ENCODE peak calls at places on chromosomes 1 and 21, in five cellular contexts. One of them, this sample, is unnamed.

GRCh38 chr1:240098534-240098933 is 6.9 kb downstream of the FMN2 start:
- DNase-seq in lung: no peak
- DNase-seq in body of pancreas: no peak
- DNase-seq in heart left ventricle: no peak
- DNase-seq in mammary epithelial cell: no peak
- DNase-seq in this sample: no peak

GRCh38 chr21:37575536-37576083 is 209.0 kb downstream of the DYRK1A start:
- DNase-seq in lung: no peak
- DNase-seq in body of pancreas: no peak
- DNase-seq in mammary epithelial cell: no peak
- DNase-seq in heart left ventricle: no peak
- DNase-seq in this sample: no peak

GRCh38 chr1:1397839-1398523 is 1.2 kb downstream of the CCNL2 start:
- DNase-seq in lung: no peak
- DNase-seq in body of pancreas: no peak
- DNase-seq in heart left ventricle: no peak
- DNase-seq in mammary epithelial cell: peak
- DNase-seq in this sample: no peak

GRCh38 chr1:91523462-91523861 is 22.8 kb downstream of the CDC7 start:
- DNase-seq in mammary epithelial cell: no peak
- DNase-seq in lung: no peak
- DNase-seq in body of pancreas: no peak
- DNase-seq in heart left ventricle: no peak
- DNase-seq in this sample: no peak

GRCh38 chr1:230458509-230458908 is 32.4 kb upstream of the PGBD5 start:
- DNase-seq in body of pancreas: no peak
- DNase-seq in mammary epithelial cell: peak
- DNase-seq in lung: no peak
- DNase-seq in heart left ventricle: no peak
- DNase-seq in this sample: no peak

GRCh38 chr21:45541221-45542039 is 810 bp downstream of the SLC19A1 start:
- DNase-seq in heart left ventricle: peak
- DNase-seq in mammary epithelial cell: peak
- DNase-seq in body of pancreas: peak
- DNase-seq in lung: peak
- DNase-seq in this sample: no peak

GRCh38 chr21:45248893-45249381 is 38.8 kb downstream of the POFUT2 start:
- DNase-seq in lung: no peak
- DNase-seq in mammary epithelial cell: peak
- DNase-seq in body of pancreas: no peak
- DNase-seq in heart left ventricle: no peak
- DNase-seq in this sample: no peak

GRCh38 chr1:10796029-10796944 is at the start of gene CASZ1:
- DNase-seq in mammary epithelial cell: peak
- DNase-seq in heart left ventricle: peak
- DNase-seq in body of pancreas: peak
- DNase-seq in lung: peak
- DNase-seq in this sample: peak

GRCh38 chr1:46169811-46170454 is 5.0 kb upstream of the TSPAN1 start:
- DNase-seq in heart left ventricle: no peak
- DNase-seq in body of pancreas: no peak
- DNase-seq in lung: no peak
- DNase-seq in mammary epithelial cell: no peak
- DNase-seq in this sample: no peak

GRCh38 chr21:45417256-45417950 is 12.4 kb downstream of the COL18A1 start:
- DNase-seq in lung: no peak
- DNase-seq in body of pancreas: no peak
- DNase-seq in mammary epithelial cell: no peak
- DNase-seq in heart left ventricle: peak
- DNase-seq in this sample: no peak

GRCh38 chr1:32066489-32066873 is 6.3 kb upstream of the TMEM39B start:
- DNase-seq in heart left ventricle: peak
- DNase-seq in mammary epithelial cell: peak
- DNase-seq in lung: peak
- DNase-seq in body of pancreas: peak
- DNase-seq in this sample: no peak

GRCh38 chr1:218837051-218837450 is 336.6 kb upstream of the LYPLAL1 start:
- DNase-seq in body of pancreas: no peak
- DNase-seq in heart left ventricle: no peak
- DNase-seq in lung: no peak
- DNase-seq in mammary epithelial cell: no peak
- DNase-seq in this sample: no peak

GRCh38 chr21:45323487-45324380 is 36.0 kb upstream of the POFUT2 start:
- DNase-seq in body of pancreas: no peak
- DNase-seq in heart left ventricle: peak
- DNase-seq in mammary epithelial cell: no peak
- DNase-seq in lung: no peak
- DNase-seq in this sample: no peak

GRCh38 chr1:90361026-90361425 is 356.1 kb downstream of the BARHL2 start:
- DNase-seq in mammary epithelial cell: no peak
- DNase-seq in body of pancreas: no peak
- DNase-seq in lung: no peak
- DNase-seq in heart left ventricle: no peak
- DNase-seq in this sample: no peak

GRCh38 chr1:51520700-51521248 is 1.7 kb upstream of the EPS15 start:
- DNase-seq in heart left ventricle: no peak
- DNase-seq in lung: no peak
- DNase-seq in mammary epithelial cell: no peak
- DNase-seq in body of pancreas: no peak
- DNase-seq in this sample: no peak

GRCh38 chr1:227869281-227869842 is 53.9 kb downstream of the PRSS38 start:
- DNase-seq in heart left ventricle: no peak
- DNase-seq in mammary epithelial cell: no peak
- DNase-seq in lung: no peak
- DNase-seq in body of pancreas: no peak
- DNase-seq in this sample: no peak

GRCh38 chr1:223654083-223654482 is 11.4 kb downstream of the CAPN8 start:
- DNase-seq in mammary epithelial cell: no peak
- DNase-seq in heart left ventricle: no peak
- DNase-seq in body of pancreas: no peak
- DNase-seq in lung: no peak
- DNase-seq in this sample: no peak

GRCh38 chr1:245279346-245279745 is 124.6 kb downstream of the KIF26B start:
- DNase-seq in body of pancreas: no peak
- DNase-seq in heart left ventricle: no peak
- DNase-seq in mammary epithelial cell: no peak
- DNase-seq in lung: no peak
- DNase-seq in this sample: no peak

GRCh38 chr1:114126696-114127095 is 27.0 kb downstream of the SYT6 start:
- DNase-seq in lung: no peak
- DNase-seq in mammary epithelial cell: no peak
- DNase-seq in heart left ventricle: peak
- DNase-seq in body of pancreas: no peak
- DNase-seq in this sample: no peak

GRCh38 chr1:35886606-35887431 is 3.8 kb downstream of the AGO1 start:
- DNase-seq in body of pancreas: no peak
- DNase-seq in heart left ventricle: no peak
- DNase-seq in mammary epithelial cell: no peak
- DNase-seq in lung: no peak
- DNase-seq in this sample: no peak
- H3K4me3 ChIP-seq in body of pancreas: no peak
- H3K4me3 ChIP-seq in heart left ventricle: no peak
- H3K4me3 ChIP-seq in mammary epithelial cell: no peak
- H3K4me3 ChIP-seq in lung: no peak
- H3K4me3 ChIP-seq in this sample: no peak

GRCh38 chr1:170010443-170010842 is 64.1 kb downstream of the KIFAP3 start:
- DNase-seq in lung: no peak
- DNase-seq in mammary epithelial cell: no peak
- DNase-seq in heart left ventricle: peak
- DNase-seq in body of pancreas: peak
- DNase-seq in this sample: no peak
- TF ChIP-seq CTCF in lung: no peak
- TF ChIP-seq CTCF in mammary epithelial cell: peak
- TF ChIP-seq CTCF in heart left ventricle: peak
- TF ChIP-seq CTCF in body of pancreas: peak
- TF ChIP-seq CTCF in this sample: peak

DNA sequence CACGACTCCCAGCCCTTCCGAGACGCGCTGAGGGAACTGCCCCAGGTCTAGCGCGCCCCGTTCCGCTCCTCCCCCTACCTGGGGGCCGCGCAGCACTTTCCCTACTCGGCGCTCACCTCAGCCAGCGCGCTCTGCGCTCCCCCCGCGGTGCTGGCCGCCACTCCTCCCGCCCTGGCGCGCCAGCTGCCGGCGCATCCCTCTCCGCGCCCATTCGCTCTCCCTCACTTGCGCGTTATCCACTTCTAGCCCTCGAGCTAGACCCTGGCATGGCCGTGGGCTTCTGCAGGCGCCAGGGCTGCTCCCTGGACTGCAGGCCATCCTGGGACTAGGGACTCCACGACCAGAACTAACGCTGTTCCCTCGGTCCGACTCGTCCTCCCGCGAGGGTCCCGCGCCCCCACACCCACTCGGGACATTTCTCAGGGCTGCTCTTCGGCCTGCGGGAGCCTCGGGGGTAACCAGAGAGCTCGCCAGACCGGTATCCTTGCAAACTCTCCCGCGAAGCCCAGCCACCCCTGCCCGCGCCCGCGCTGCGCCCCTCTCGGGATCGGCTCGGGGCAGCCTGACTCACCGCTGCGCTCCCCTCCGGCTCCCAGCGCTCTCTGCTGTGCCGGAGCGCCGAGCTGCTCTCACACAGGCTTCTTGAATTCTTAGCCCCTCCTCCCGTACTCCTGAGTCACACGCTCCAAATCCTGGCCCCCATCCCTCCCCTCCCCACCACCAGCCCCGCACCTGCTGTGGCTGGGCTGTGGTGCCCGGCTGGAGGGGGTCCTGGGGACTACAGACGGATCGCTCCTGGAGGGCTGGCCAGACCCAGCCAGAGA is at the start of gene NGF:
- DNase-seq in mammary epithelial cell: peak
- DNase-seq in heart left ventricle: peak
- DNase-seq in body of pancreas: no peak
- DNase-seq in lung: no peak
- DNase-seq in this sample: no peak
- H3K4me3 ChIP-seq in mammary epithelial cell: peak
- H3K4me3 ChIP-seq in heart left ventricle: peak
- H3K4me3 ChIP-seq in body of pancreas: no peak
- H3K4me3 ChIP-seq in lung: peak
- H3K4me3 ChIP-seq in this sample: peak

GRCh38 chr1:156600733-156601121 is 552 bp downstream of the GPATCH4 start:
- DNase-seq in lung: no peak
- DNase-seq in body of pancreas: no peak
- DNase-seq in mammary epithelial cell: no peak
- DNase-seq in heart left ventricle: no peak
- DNase-seq in this sample: no peak

GRCh38 chr1:156601892-156602291 is 613 bp upstream of the GPATCH4 start:
- DNase-seq in heart left ventricle: no peak
- DNase-seq in body of pancreas: no peak
- DNase-seq in lung: no peak
- DNase-seq in mammary epithelial cell: no peak
- DNase-seq in this sample: no peak

GRCh38 chr1:156601122-156601830 is at the start of gene GPATCH4:
- DNase-seq in body of pancreas: peak
- DNase-seq in mammary epithelial cell: peak
- DNase-seq in lung: peak
- DNase-seq in heart left ventricle: peak
- DNase-seq in this sample: peak

GRCh38 chr1:156599811-156600210 is 1.5 kb downstream of the GPATCH4 start:
- DNase-seq in mammary epithelial cell: peak
- DNase-seq in body of pancreas: no peak
- DNase-seq in lung: no peak
- DNase-seq in heart left ventricle: no peak
- DNase-seq in this sample: no peak

DNA sequence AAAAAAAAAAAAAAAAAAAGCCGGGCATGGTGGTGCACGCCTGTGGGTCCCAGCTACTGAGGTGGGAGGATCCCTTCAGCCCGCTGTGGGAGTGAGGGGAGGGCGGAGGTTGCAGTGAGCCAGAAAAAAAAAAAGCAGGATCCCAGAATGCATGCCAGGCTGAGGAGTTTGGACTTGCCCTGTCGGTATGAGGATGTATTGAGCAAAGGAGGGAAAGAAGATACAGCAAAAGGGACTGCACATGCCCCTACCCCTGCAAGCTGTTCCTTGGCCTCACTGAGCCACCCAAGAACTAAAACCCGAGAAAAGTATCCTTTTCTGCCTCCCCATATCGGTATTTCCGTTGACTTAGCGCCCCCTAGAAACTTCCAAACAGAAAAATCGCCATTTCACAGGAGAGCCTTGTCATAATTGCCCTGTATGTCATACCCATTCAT is 1.3 kb upstream of the GPATCH4 start:
- DNase-seq in mammary epithelial cell: peak
- DNase-seq in heart left ventricle: no peak
- DNase-seq in body of pancreas: no peak
- DNase-seq in lung: no peak
- DNase-seq in this sample: no peak
- TF ChIP-seq CTCF in mammary epithelial cell: peak
- TF ChIP-seq CTCF in heart left ventricle: peak
- TF ChIP-seq CTCF in body of pancreas: peak
- TF ChIP-seq CTCF in lung: no peak
- TF ChIP-seq CTCF in this sample: no peak

DNA sequence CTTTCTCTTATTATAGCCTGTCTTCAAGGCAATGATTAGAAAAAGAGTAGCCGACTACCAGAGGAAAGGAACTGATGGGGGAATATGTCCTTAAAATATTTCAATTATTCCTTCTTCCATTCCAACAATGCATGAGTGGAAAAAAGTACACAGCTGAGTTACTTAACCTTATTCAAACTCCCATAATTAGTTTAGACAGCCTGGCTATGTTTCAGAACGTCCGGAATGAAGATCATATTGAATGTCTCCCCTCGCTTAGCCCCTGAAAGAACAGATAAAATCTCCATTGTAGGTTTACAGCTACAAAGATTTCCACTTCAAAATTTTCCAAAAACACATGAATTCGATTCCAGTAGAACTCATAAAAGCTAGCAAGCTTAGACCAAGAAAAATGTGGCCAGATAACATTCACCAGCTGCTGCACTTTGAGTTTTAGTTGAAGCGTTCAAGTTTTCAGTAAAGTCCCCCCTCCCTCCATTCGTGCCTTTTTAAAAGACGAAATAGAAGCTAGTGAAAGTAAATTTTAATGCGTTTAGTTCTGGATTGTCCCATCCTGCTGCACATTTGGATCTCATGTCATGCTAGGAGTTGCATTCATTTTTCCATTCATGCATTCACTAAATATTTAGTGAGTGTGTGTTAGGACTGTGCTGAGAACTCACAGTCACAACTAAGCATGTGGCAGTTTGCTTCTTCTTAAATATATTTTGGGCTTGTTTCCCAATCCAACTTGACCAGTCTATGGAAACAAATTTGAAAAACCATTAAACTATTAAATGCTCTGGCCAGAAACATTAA is 29.4 kb upstream of the SSX2IP start:
- DNase-seq in body of pancreas: no peak
- DNase-seq in heart left ventricle: no peak
- DNase-seq in mammary epithelial cell: no peak
- DNase-seq in lung: no peak
- DNase-seq in this sample: no peak
- H3K4me3 ChIP-seq in body of pancreas: no peak
- H3K4me3 ChIP-seq in heart left ventricle: no peak
- H3K4me3 ChIP-seq in mammary epithelial cell: no peak
- H3K4me3 ChIP-seq in lung: no peak
- H3K4me3 ChIP-seq in this sample: no peak

GRCh38 chr1:112230232-112230631 is 165.8 kb upstream of the CTTNBP2NL start:
- DNase-seq in lung: no peak
- DNase-seq in mammary epithelial cell: no peak
- DNase-seq in body of pancreas: no peak
- DNase-seq in heart left ventricle: no peak
- DNase-seq in this sample: no peak
- TF ChIP-seq CTCF in lung: no peak
- TF ChIP-seq CTCF in mammary epithelial cell: no peak
- TF ChIP-seq CTCF in body of pancreas: no peak
- TF ChIP-seq CTCF in heart left ventricle: no peak
- TF ChIP-seq CTCF in this sample: no peak